ENCODE peak calls at places on chromosomes 6 and 20, in ten cellular contexts. D, Y, O, V, H, B, W, Q, R and M are unnamed samples.

GRCh38 chr20:1654994-1655393 is 2.6 kb downstream of the SIRPG start:
- DNase-seq in D (no peak), Y (no peak), O (peak; percentile 53), V (no peak), H (no peak), B (no peak), W (no peak), Q (no peak), R (no peak), M (no peak)

GRCh38 chr20:40639132-40639531 is 49.9 kb downstream of the MAFB start:
- DNase-seq in D (no peak), Y (no peak), O (no peak), V (no peak), H (no peak), B (no peak), W (no peak), Q (no peak), R (no peak), M (no peak)

GRCh38 chr6:3119040-3119723 is 671 bp downstream of the BPHL start:
- DNase-seq in D (peak; percentile 53), Y (no peak), O (no peak), V (no peak), H (peak; percentile 38), B (peak; percentile 48), W (no peak), Q (no peak), R (peak; percentile 62), M (no peak)

GRCh38 chr6:148177589-148178233 is 164.9 kb upstream of the SASH1 start:
- DNase-seq in D (peak; percentile 78), Y (peak; percentile 69), O (peak; percentile 6), V (peak; percentile 71), H (peak; percentile 72), B (peak; percentile 60), W (peak; percentile 24), Q (peak; percentile 53), R (peak; percentile 61), M (peak; percentile 81)

GRCh38 chr20:52382931-52383330 is 191.4 kb upstream of the ZFP64 start:
- DNase-seq in D (no peak), Y (no peak), O (no peak), V (no peak), H (no peak), B (no peak), W (no peak), Q (no peak), R (no peak), M (no peak)

GRCh38 chr6:28124350-28124970 is at the start of gene ZSCAN16:
- DNase-seq in D (peak; percentile 88), Y (peak; percentile 78), O (peak; percentile 87), V (peak; percentile 76), H (peak; percentile 92), B (peak; percentile 88), W (peak; percentile 55), Q (peak; percentile 87), R (peak; percentile 86), M (peak; percentile 82)

GRCh38 chr20:23655551-23656211 is 17.9 kb upstream of the CST3 start:
- DNase-seq in D (no peak), Y (peak; percentile 51), O (no peak), V (no peak), H (no peak), B (no peak), W (no peak), Q (peak; percentile 67), R (no peak), M (no peak)

GRCh38 chr6:2221724-2222274 is 23.6 kb downstream of the GMDS start:
- DNase-seq in D (no peak), Y (no peak), O (peak; percentile 62), V (no peak), H (no peak), B (no peak), W (no peak), Q (no peak), R (no peak), M (no peak)

GRCh38 chr6:124433369-124434064 is 528.7 kb upstream of the RNF217 start:
- DNase-seq in D (no peak), Y (no peak), O (no peak), V (no peak), H (no peak), B (peak; percentile 7), W (no peak), Q (no peak), R (no peak), M (no peak)

GRCh38 chr6:160933256-160933655 is 58.3 kb upstream of the MAP3K4 start:
- DNase-seq in D (no peak), Y (no peak), O (no peak), V (peak; percentile 11), H (peak; percentile 87), B (no peak), W (no peak), Q (peak; percentile 44), R (no peak), M (no peak)

GRCh38 chr6:123904228-123904627 is 100.6 kb downstream of the NKAIN2 start:
- DNase-seq in D (no peak), Y (no peak), O (no peak), V (no peak), H (no peak), B (no peak), W (no peak), Q (no peak), R (no peak), M (no peak)

GRCh38 chr20:62562831-62563230 is 79.5 kb upstream of the SLCO4A1 start:
- DNase-seq in D (no peak), Y (no peak), O (no peak), V (no peak), H (no peak), B (no peak), W (no peak), Q (no peak), R (no peak), M (no peak)

GRCh38 chr6:128036808-128037570 is 136.1 kb upstream of the THEMIS start:
- DNase-seq in D (no peak), Y (no peak), O (no peak), V (no peak), H (no peak), B (no peak), W (no peak), Q (no peak), R (no peak), M (no peak)

GRCh38 chr6:150128425-150128824 is 14.4 kb upstream of the PPP1R14C start:
- DNase-seq in D (no peak), Y (no peak), O (no peak), V (no peak), H (no peak), B (no peak), W (no peak), Q (no peak), R (no peak), M (peak; percentile 44)

GRCh38 chr6:87941556-87942358 is 105.9 kb upstream of the SPACA1 start:
- DNase-seq in D (peak; percentile 0), Y (no peak), O (no peak), V (no peak), H (no peak), B (no peak), W (no peak), Q (no peak), R (no peak), M (no peak)

GRCh38 chr6:34146021-34146782 is at the start of gene GRM4:
- DNase-seq in D (no peak), Y (no peak), O (no peak), V (no peak), H (peak; percentile 54), B (no peak), W (no peak), Q (peak; percentile 9), R (no peak), M (no peak)

GRCh38 chr20:25623225-25623735 is 534 bp downstream of the NANP start:
- DNase-seq in D (peak; percentile 65), Y (peak; percentile 54), O (peak; percentile 36), V (peak; percentile 44), H (peak; percentile 29), B (peak; percentile 28), W (peak; percentile 5), Q (peak; percentile 46), R (peak; percentile 68), M (peak; percentile 58)

GRCh38 chr20:13105071-13105470 is 96.3 kb downstream of the SPTLC3 start:
- DNase-seq in D (no peak), Y (no peak), O (no peak), V (no peak), H (peak; percentile 43), B (no peak), W (no peak), Q (no peak), R (no peak), M (no peak)

GRCh38 chr6:26217714-26218075 is 130.5 kb downstream of the HFE start:
- DNase-seq in D (peak; percentile 65), Y (no peak), O (peak; percentile 34), V (no peak), H (peak; percentile 73), B (peak; percentile 32), W (peak; percentile 41), Q (peak; percentile 24), R (no peak), M (no peak)

GRCh38 chr6:87473419-87473903 is 687 bp downstream of the SLC35A1 start:
- DNase-seq in D (peak; percentile 41), Y (no peak), O (peak; percentile 79), V (no peak), H (no peak), B (peak; percentile 29), W (peak; percentile 14), Q (no peak), R (peak; percentile 72), M (no peak)

GRCh38 chr6:3322366-3322890 is 63.7 kb downstream of the PSMG4 start:
- DNase-seq in D (no peak), Y (no peak), O (no peak), V (no peak), H (no peak), B (no peak), W (no peak), Q (no peak), R (no peak), M (no peak)

GRCh38 chr6:28424163-28424562 is 19.1 kb downstream of the ZSCAN23 start:
- DNase-seq in D (peak; percentile 13), Y (no peak), O (peak; percentile 19), V (no peak), H (no peak), B (no peak), W (no peak), Q (no peak), R (no peak), M (no peak)

GRCh38 chr6:116218172-116218633 is 35.7 kb downstream of the TSPYL4 start:
- DNase-seq in D (peak; percentile 65), Y (no peak), O (peak; percentile 24), V (no peak), H (no peak), B (peak; percentile 46), W (no peak), Q (no peak), R (no peak), M (no peak)

GRCh38 chr6:16331328-16332174 is 93.2 kb downstream of the GMPR start:
- DNase-seq in D (peak; percentile 86), Y (peak; percentile 67), O (peak; percentile 70), V (peak; percentile 64), H (peak; percentile 92), B (peak; percentile 81), W (peak; percentile 57), Q (peak; percentile 70), R (peak; percentile 82), M (peak; percentile 57)

GRCh38 chr6:149065658-149066556 is 251.6 kb upstream of the TAB2 start:
- DNase-seq in D (no peak), Y (no peak), O (peak; percentile 90), V (no peak), H (no peak), B (no peak), W (no peak), Q (no peak), R (no peak), M (no peak)

GRCh38 chr20:13348301-13349239 is 127.5 kb downstream of the ISM1 start:
- DNase-seq in D (peak; percentile 8), Y (no peak), O (no peak), V (no peak), H (no peak), B (peak; percentile 58), W (peak; percentile 18), Q (no peak), R (peak; percentile 22), M (no peak)

GRCh38 chr6:122049341-122049740 is 350.1 kb upstream of the HSF2 start:
- DNase-seq in D (peak; percentile 38), Y (peak; percentile 41), O (no peak), V (no peak), H (no peak), B (peak; percentile 50), W (no peak), Q (peak; percentile 31), R (peak; percentile 29), M (peak; percentile 7)

GRCh38 chr20:19251506-19251905 is 39.1 kb downstream of the SLC24A3 start:
- DNase-seq in D (no peak), Y (no peak), O (no peak), V (no peak), H (no peak), B (no peak), W (no peak), Q (no peak), R (no peak), M (no peak)